ENCODE peak calls at places on chromosomes 4 and X, in ten cellular contexts. D is H9, V is keratinocyte, E is AG10803, B is tibial artery, J is lower lobe of right lung, Y is foreskin fibroblast, T is neural progenitor cell, P is HFF-Myc, N is progenitor cell of endocrine pancreas. W is an unnamed sample.

GRCh38 chrX:71911731-71912050 is 1.0 kb downstream of the NHSL2 start:
- DNase-seq in D (no peak), V (no peak), E (no peak), B (no peak), J (no peak), Y (peak; percentile 30), T (peak; percentile 74), P (no peak), N (no peak), W (no peak)

GRCh38 chrX:116409224-116409623 is 27.2 kb upstream of the SLC6A14 start:
- DNase-seq in D (no peak), V (no peak), E (no peak), B (no peak), J (no peak), Y (no peak), T (no peak), P (no peak), N (no peak), W (no peak)

GRCh38 chrX:65705439-65705838 is 38.0 kb downstream of the MSN start:
- DNase-seq in D (no peak), V (no peak), E (no peak), B (no peak), J (no peak), Y (no peak), T (no peak), P (no peak), N (no peak), W (no peak)

GRCh38 chr4:26372076-26372475 is 51.3 kb downstream of the RBPJ start:
- DNase-seq in D (no peak), V (no peak), E (no peak), B (no peak), J (no peak), Y (no peak), T (no peak), P (no peak), N (no peak), W (no peak)

GRCh38 chr4:48410812-48411211 is 69.5 kb downstream of the SLAIN2 start:
- DNase-seq in D (no peak), V (no peak), E (no peak), B (no peak), J (no peak), Y (no peak), T (peak; percentile 43), P (no peak), N (no peak), W (no peak)

GRCh38 chr4:88693792-88694191 is 3.8 kb downstream of the NAP1L5 start:
- DNase-seq in D (no peak), V (no peak), E (no peak), B (no peak), J (no peak), Y (no peak), T (no peak), P (no peak), N (no peak), W (no peak)

GRCh38 chrX:43573441-43574015 is 82.6 kb upstream of the MAOA start:
- DNase-seq in D (no peak), V (no peak), E (no peak), B (no peak), J (no peak), Y (no peak), T (no peak), P (no peak), N (no peak), W (no peak)

GRCh38 chr4:48237996-48238645 is 31.5 kb downstream of the TEC start:
- DNase-seq in D (no peak), V (no peak), E (no peak), B (no peak), J (no peak), Y (peak; percentile 43), T (no peak), P (no peak), N (no peak), W (no peak)

GRCh38 chr4:1512738-1513660 is 106.8 kb upstream of the NKX1-1 start:
- DNase-seq in D (peak; percentile 82), V (no peak), E (peak; percentile 16), B (no peak), J (peak; percentile 55), Y (peak; percentile 54), T (peak; percentile 89), P (no peak), N (peak; percentile 68), W (no peak)

GRCh38 chrX:2441466-2441865 is 59.3 kb downstream of the DHRSX start:
- DNase-seq in D (no peak), V (no peak), E (no peak), B (no peak), J (no peak), Y (no peak), T (no peak), P (no peak), N (no peak), W (no peak)

GRCh38 chr4:101418055-101418454 is 70.7 kb upstream of the PPP3CA start:
- DNase-seq in D (no peak), V (no peak), E (peak; percentile 5), B (no peak), J (no peak), Y (no peak), T (no peak), P (no peak), N (no peak), W (no peak)

GRCh38 chr4:181959121-181959520 is 284.1 kb upstream of the TENM3 start:
- DNase-seq in D (no peak), V (no peak), E (peak; percentile 84), B (no peak), J (no peak), Y (peak; percentile 87), T (no peak), P (no peak), N (no peak), W (no peak)

DNA sequence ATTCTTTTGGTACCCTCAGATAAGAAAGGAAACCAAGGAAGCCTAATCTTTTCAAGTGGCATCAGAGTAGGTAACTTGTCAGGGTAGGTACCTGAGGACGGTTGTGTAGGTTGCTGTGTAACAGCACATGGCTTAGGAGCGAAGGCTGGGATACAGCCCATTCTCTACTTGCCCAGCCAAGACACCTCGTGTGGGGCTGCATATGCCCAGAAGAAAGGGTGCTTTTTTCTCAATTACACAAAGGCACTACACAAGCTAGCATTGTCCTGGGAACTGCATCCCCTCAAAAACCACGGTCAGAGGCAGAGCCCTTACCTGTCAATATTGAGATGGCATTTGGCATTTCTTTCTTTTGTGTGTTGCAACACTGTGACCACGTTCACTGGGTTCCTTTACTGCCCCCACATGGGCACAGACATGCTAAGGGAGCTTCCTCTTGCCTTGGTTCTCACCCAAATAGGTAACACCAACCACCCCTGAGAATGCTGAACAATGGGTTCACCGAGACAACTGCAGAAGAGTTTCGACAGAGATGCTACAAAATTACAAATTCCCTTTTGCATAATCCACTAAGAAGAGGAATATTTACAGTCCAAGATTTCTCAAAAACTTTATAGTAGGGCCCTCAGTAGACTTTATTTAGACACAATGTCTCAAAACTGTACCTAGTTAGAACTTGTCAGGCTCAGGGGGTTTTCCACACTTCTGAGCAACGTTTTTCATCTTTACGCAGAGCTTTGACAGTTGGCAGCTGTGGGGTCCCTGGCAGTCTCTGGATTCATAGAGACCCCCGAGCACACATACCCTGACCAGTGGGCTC is 35.8 kb upstream of the TNIP3 start:
- DNase-seq in D (no peak), V (no peak), E (no peak), B (no peak), J (no peak), Y (no peak), T (no peak), P (no peak), N (no peak), W (no peak)
- TF ChIP-seq CTCF in D (no peak), V (no peak), E (no peak), B (no peak), J (no peak), Y (no peak), T (no peak), P (no peak), N (no peak), W (no peak)

GRCh38 chrX:147848009-147848408 is 63.7 kb upstream of the FMR1 start:
- DNase-seq in D (no peak), V (no peak), E (no peak), B (no peak), J (no peak), Y (no peak), T (no peak), P (no peak), N (no peak), W (no peak)
- TF ChIP-seq CTCF in D (no peak), V (no peak), E (no peak), B (no peak), J (no peak), Y (no peak), T (no peak), P (no peak), N (no peak), W (no peak)

GRCh38 chrX:100654256-100654655 is 10.3 kb downstream of the SRPX2 start:
- DNase-seq in D (peak; percentile 33), V (no peak), E (peak; percentile 45), B (no peak), J (no peak), Y (peak; percentile 52), T (peak; percentile 9), P (no peak), N (no peak), W (no peak)
- TF ChIP-seq CTCF in D (peak; percentile 48), V (peak; percentile 48), E (peak; percentile 23), B (no peak), J (no peak), Y (no peak), T (peak; percentile 28), P (peak; percentile 9), N (no peak), W (peak; percentile 14)

DNA sequence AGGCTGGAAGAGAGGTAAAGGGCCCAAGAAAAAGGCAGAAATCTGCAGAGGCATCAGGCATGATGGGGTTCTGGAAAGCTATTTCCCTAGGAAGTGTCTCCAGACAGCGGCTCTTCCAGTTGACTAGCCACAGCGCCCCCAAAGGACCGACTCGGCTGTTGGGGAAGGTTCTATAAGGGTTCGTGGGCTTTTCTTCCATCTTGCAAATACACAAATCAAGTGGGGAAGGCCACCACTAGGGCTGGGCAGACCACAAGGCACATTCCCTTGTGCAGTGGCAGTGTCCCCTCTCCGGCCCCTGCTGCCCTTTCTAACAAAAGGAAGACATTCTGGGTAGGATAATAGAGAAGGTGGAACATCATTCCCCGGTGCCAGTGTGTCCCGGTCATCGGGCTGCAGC is 18.2 kb downstream of the BCOR start:
- DNase-seq in D (no peak), V (no peak), E (no peak), B (no peak), J (no peak), Y (no peak), T (peak; percentile 57), P (no peak), N (no peak), W (no peak)
- TF ChIP-seq CTCF in D (peak; percentile 39), V (no peak), E (no peak), B (no peak), J (no peak), Y (no peak), T (peak; percentile 31), P (no peak), N (no peak), W (no peak)

W was measured in AG09319.